ENCODE peak calls at places on chromosomes 1 and 21, in six cellular contexts. Y is adrenal gland; X is effector CD4-positive, alpha-beta T cell; K is pons; I is GM23248; E is BE2C. D is an unnamed sample.

GRCh38 chr1:199690520-199690919 is 337.0 kb upstream of the NR5A2 start:
- DNase-seq in Y (no peak), X (no peak), K (no peak), I (no peak), E (no peak), D (no peak)

GRCh38 chr1:169483500-169483966 is 2.2 kb downstream of the SLC19A2 start:
- DNase-seq in Y (peak; percentile 46), X (no peak), K (peak; percentile 49), I (peak; percentile 35), E (no peak), D (peak; percentile 49)

GRCh38 chr1:235074335-235075120 is 54.1 kb downstream of the TOMM20 start:
- DNase-seq in Y (no peak), X (peak; percentile 27), K (peak; percentile 60), I (peak; percentile 95), E (peak; percentile 36), D (no peak)

GRCh38 chr1:39886757-39887231 is 3.5 kb upstream of the TRIT1 start:
- DNase-seq in Y (no peak), X (no peak), K (no peak), I (peak; percentile 42), E (no peak), D (no peak)

GRCh38 chr1:161215079-161215478 is at the start of gene FCER1G:
- DNase-seq in Y (peak; percentile 54), X (no peak), K (no peak), I (no peak), E (no peak), D (no peak)

GRCh38 chr1:19229229-19229628 is 19.2 kb upstream of the UBR4 start:
- DNase-seq in Y (no peak), X (no peak), K (no peak), I (no peak), E (no peak), D (no peak)

GRCh38 chr21:46459024-46459355 is 299 bp downstream of the DIP2A start:
- DNase-seq in Y (no peak), X (no peak), K (no peak), I (no peak), E (no peak), D (no peak)

GRCh38 chr1:26907071-26907922 is 6.5 kb downstream of the NR0B2 start:
- DNase-seq in Y (peak; percentile 86), X (no peak), K (no peak), I (peak; percentile 95), E (peak; percentile 48), D (no peak)

GRCh38 chr1:36354486-36354885 is 31.0 kb upstream of the EVA1B start:
- DNase-seq in Y (no peak), X (no peak), K (no peak), I (no peak), E (no peak), D (no peak)

GRCh38 chr1:210236840-210237409 is 4.3 kb downstream of the SERTAD4 start:
- DNase-seq in Y (peak; percentile 31), X (no peak), K (peak; percentile 89), I (peak; percentile 47), E (peak; percentile 34), D (peak; percentile 73)

GRCh38 chr1:19974822-19975416 is 4.5 kb downstream of the PLA2G2A start:
- DNase-seq in Y (peak; percentile 67), X (no peak), K (peak; percentile 58), I (peak; percentile 88), E (peak; percentile 46), D (peak; percentile 63)

GRCh38 chr1:209267968-209268367 is 315.5 kb upstream of the CAMK1G start:
- DNase-seq in Y (no peak), X (no peak), K (no peak), I (no peak), E (no peak), D (no peak)

GRCh38 chr1:59543211-59543668 is 246.3 kb downstream of the FGGY start:
- DNase-seq in Y (no peak), X (no peak), K (no peak), I (no peak), E (no peak), D (no peak)

GRCh38 chr1:181344091-181344490 is 139.2 kb upstream of the CACNA1E start:
- DNase-seq in Y (no peak), X (no peak), K (no peak), I (no peak), E (no peak), D (no peak)

GRCh38 chr1:115717541-115717940 is 51.0 kb downstream of the CASQ2 start:
- DNase-seq in Y (peak; percentile 52), X (no peak), K (peak; percentile 8), I (peak; percentile 36), E (peak; percentile 52), D (peak; percentile 40)

GRCh38 chr1:89922911-89923310 is 72.0 kb upstream of the ZNF326 start:
- DNase-seq in Y (no peak), X (no peak), K (no peak), I (no peak), E (no peak), D (no peak)

GRCh38 chr1:75708910-75709309 is 15.6 kb upstream of the ACADM start:
- DNase-seq in Y (no peak), X (no peak), K (no peak), I (peak; percentile 26), E (no peak), D (no peak)

GRCh38 chr1:17618558-17619247 is 79.2 kb downstream of the ARHGEF10L start:
- DNase-seq in Y (no peak), X (no peak), K (no peak), I (no peak), E (no peak), D (no peak)

GRCh38 chr1:234089396-234089795 is 184.9 kb downstream of the SLC35F3 start:
- DNase-seq in Y (no peak), X (no peak), K (no peak), I (peak; percentile 7), E (no peak), D (no peak)

GRCh38 chr1:1401457-1402010 is 2.4 kb upstream of the CCNL2 start:
- DNase-seq in Y (no peak), X (no peak), K (no peak), I (no peak), E (no peak), D (no peak)

GRCh38 chr1:101996830-101997485 is at the start of gene OLFM3:
- DNase-seq in Y (no peak), X (no peak), K (no peak), I (peak; percentile 21), E (peak; percentile 85), D (no peak)

GRCh38 chr1:18942340-18942739 is 14.1 kb downstream of the IFFO2 start:
- DNase-seq in Y (no peak), X (no peak), K (no peak), I (no peak), E (no peak), D (no peak)

GRCh38 chr1:226702957-226703831 is 35.9 kb downstream of the ITPKB start:
- DNase-seq in Y (peak; percentile 64), X (peak; percentile 80), K (peak; percentile 64), I (peak; percentile 84), E (peak; percentile 77), D (peak; percentile 86)

GRCh38 chr1:112431038-112431437 is 35.0 kb downstream of the CTTNBP2NL start:
- DNase-seq in Y (no peak), X (no peak), K (peak; percentile 74), I (no peak), E (no peak), D (no peak)

GRCh38 chr1:18643154-18644012 is 12.7 kb downstream of the PAX7 start:
- DNase-seq in Y (no peak), X (no peak), K (no peak), I (no peak), E (no peak), D (no peak)

GRCh38 chr1:81549588-81550127 is 251.1 kb upstream of the ADGRL2 start:
- DNase-seq in Y (no peak), X (no peak), K (peak; percentile 54), I (peak; percentile 67), E (no peak), D (no peak)

GRCh38 chr1:173023343-173023742 is 27.4 kb downstream of the TNFSF18 start:
- DNase-seq in Y (no peak), X (no peak), K (no peak), I (peak; percentile 46), E (no peak), D (no peak)

GRCh38 chr1:173429517-173430477 is 47.3 kb upstream of the PRDX6 start:
- DNase-seq in Y (peak; percentile 88), X (peak; percentile 39), K (peak; percentile 91), I (peak; percentile 97), E (peak; percentile 46), D (peak; percentile 91)

GRCh38 chr1:236950365-236950764 is 53.9 kb downstream of the MT1HL1 start:
- DNase-seq in Y (no peak), X (no peak), K (no peak), I (no peak), E (no peak), D (no peak)

GRCh38 chr1:214550339-214551051 is 907 bp downstream of the PTPN14 start:
- DNase-seq in Y (no peak), X (no peak), K (no peak), I (peak; percentile 40), E (no peak), D (no peak)

GRCh38 chr1:220315070-220315839 is 43.0 kb upstream of the RAB3GAP2 start:
- DNase-seq in Y (no peak), X (no peak), K (no peak), I (no peak), E (no peak), D (no peak)

GRCh38 chr1:222331340-222331739 is 216.6 kb downstream of the HHIPL2 start:
- DNase-seq in Y (no peak), X (no peak), K (no peak), I (peak; percentile 60), E (no peak), D (no peak)

GRCh38 chr1:226603030-226603960 is 54.7 kb downstream of the STUM start:
- DNase-seq in Y (peak; percentile 47), X (no peak), K (peak; percentile 88), I (peak; percentile 92), E (no peak), D (peak; percentile 53)

GRCh38 chr1:66552829-66553228 is 18.9 kb downstream of the SGIP1 start:
- DNase-seq in Y (no peak), X (no peak), K (no peak), I (no peak), E (no peak), D (no peak)